ENCODE peak calls at places on chromosomes 3 and 15, in six cellular contexts. Q is CD8-positive, alpha-beta T cell; W is GM06990; R is brain microvascular endothelial cell; X is Peyer's patch; Z is left ventricle myocardium inferior. D is an unnamed sample. For H3K36me3, the result is how much of the 10 kb centered on the place peaks cover.

GRCh38 chr15:58309993-58310928 is 121.5 kb upstream of the LIPC start:
- DNase-seq in W (no peak), Q (no peak), Z (peak), R (no peak), X (no peak), D (no peak)

GRCh38 chr15:68503791-68504720 is 72.1 kb upstream of the ITGA11 start:
- DNase-seq in W (no peak), Q (no peak), R (no peak), Z (no peak), X (no peak), D (no peak)

GRCh38 chr15:71532994-71533393 is 277.4 kb upstream of the NR2E3 start:
- DNase-seq in Z (no peak), Q (no peak), R (peak), X (no peak), W (no peak), D (no peak)

GRCh38 chr3:113214917-113215595 is 3.7 kb downstream of the BOC start:
- DNase-seq in R (no peak), Z (no peak), X (no peak), W (no peak), Q (no peak), D (no peak)

GRCh38 chr3:134904333-134904771 is 109.3 kb downstream of the EPHB1 start:
- DNase-seq in X (no peak), W (peak), Q (no peak), R (no peak), Z (no peak), D (no peak)

GRCh38 chr3:18237251-18238005 is 187.7 kb downstream of the SATB1 start:
- DNase-seq in Z (no peak), W (peak), Q (no peak), X (no peak), R (peak), D (no peak)

GRCh38 chr3:99859855-99860254 is 42.2 kb downstream of the CMSS1 start:
- DNase-seq in Z (no peak), R (no peak), Q (no peak), W (no peak), X (no peak), D (no peak)

GRCh38 chr3:16055606-16056209 is 118.8 kb upstream of the GALNT15 start:
- DNase-seq in W (no peak), R (no peak), Q (no peak), X (no peak), Z (no peak), D (no peak)

GRCh38 chr15:92158426-92158825 is 235.3 kb upstream of the ST8SIA2 start:
- DNase-seq in X (no peak), W (no peak), Q (no peak), Z (no peak), R (no peak), D (no peak)

GRCh38 chr3:177731644-177732268 is 534.5 kb upstream of the TBL1XR1 start:
- DNase-seq in Z (no peak), W (no peak), X (no peak), R (peak), Q (no peak), D (no peak)

GRCh38 chr15:33934896-33935295 is 33.4 kb upstream of the CHRM5 start:
- DNase-seq in Z (no peak), Q (no peak), W (no peak), X (no peak), R (peak), D (no peak)

GRCh38 chr15:31488437-31489204 is 162.0 kb downstream of the KLF13 start:
- DNase-seq in X (peak), W (peak), R (peak), Q (no peak), Z (no peak), D (peak)

GRCh38 chr3:81302045-81302444 is 459.4 kb downstream of the GBE1 start:
- DNase-seq in W (no peak), X (no peak), Q (no peak), Z (no peak), R (peak), D (no peak)

GRCh38 chr15:55796321-55796965 is 53.5 kb upstream of the PRTG start:
- DNase-seq in Q (no peak), Z (no peak), X (no peak), R (peak), W (no peak), D (no peak)

GRCh38 chr3:197478746-197479668 is 76.8 kb downstream of the BDH1 start:
- DNase-seq in Z (no peak), Q (no peak), X (no peak), R (no peak), W (no peak), D (no peak)

GRCh38 chr15:40263036-40263754 is 19.7 kb downstream of the ANKRD63 start:
- DNase-seq in W (no peak), Z (no peak), Q (no peak), R (peak), X (no peak), D (no peak)

GRCh38 chr15:40990080-40990479 is 36.8 kb downstream of the CHAC1 start:
- DNase-seq in Z (no peak), R (no peak), X (no peak), W (no peak), Q (no peak), D (no peak)

GRCh38 chr3:131803113-131803512 is 231.7 kb downstream of the CPNE4 start:
- DNase-seq in Q (no peak), R (no peak), Z (no peak), W (no peak), X (no peak), D (no peak)

GRCh38 chr15:62637498-62637897 is 405.0 kb upstream of the TPM1 start:
- DNase-seq in W (no peak), Z (no peak), R (no peak), X (no peak), Q (no peak), D (no peak)

DNA sequence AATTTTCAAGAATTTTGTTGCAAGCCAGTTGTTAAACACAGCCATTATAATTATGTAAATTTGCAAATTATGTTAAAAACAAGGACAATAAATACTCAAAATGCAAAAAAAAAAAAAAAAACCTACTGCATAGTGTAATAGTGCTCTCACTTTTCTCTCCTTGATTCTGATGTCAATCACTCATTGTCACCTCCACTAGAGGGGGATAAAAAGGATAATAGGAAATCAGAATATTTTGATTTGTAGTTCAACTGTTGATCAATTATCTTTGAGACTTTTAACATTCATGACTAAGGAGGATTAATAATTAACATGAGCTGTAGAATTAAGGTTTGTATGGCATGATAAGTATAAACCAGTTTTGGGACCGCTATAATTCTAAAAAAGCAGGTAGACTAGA is 40.2 kb downstream of the PPARG start:
- DNase-seq in Z (no peak), Q (no peak), X (no peak), W (no peak), R (no peak), D (no peak)
- TF ChIP-seq CTCF in Z (no peak), Q (no peak), X (no peak), W (no peak), R (no peak), D (no peak)

GRCh38 chr3:185925353-185925752 is 12.5 kb downstream of the TRA2B start:
- DNase-seq in Z (no peak), X (no peak), W (no peak), R (no peak), Q (no peak), D (no peak)

GRCh38 chr3:185926445-185926844 is 11.4 kb downstream of the TRA2B start:
- DNase-seq in X (no peak), Q (no peak), W (no peak), Z (no peak), R (no peak), D (no peak)

GRCh38 chr3:185928532-185928931 is 9.3 kb downstream of the TRA2B start:
- DNase-seq in X (no peak), Z (no peak), R (no peak), Q (no peak), W (no peak), D (no peak)

GRCh38 chr3:185927501-185928200 is 10.2 kb downstream of the TRA2B start:
- DNase-seq in X (no peak), Z (no peak), W (no peak), R (no peak), Q (no peak), D (no peak)

DNA sequence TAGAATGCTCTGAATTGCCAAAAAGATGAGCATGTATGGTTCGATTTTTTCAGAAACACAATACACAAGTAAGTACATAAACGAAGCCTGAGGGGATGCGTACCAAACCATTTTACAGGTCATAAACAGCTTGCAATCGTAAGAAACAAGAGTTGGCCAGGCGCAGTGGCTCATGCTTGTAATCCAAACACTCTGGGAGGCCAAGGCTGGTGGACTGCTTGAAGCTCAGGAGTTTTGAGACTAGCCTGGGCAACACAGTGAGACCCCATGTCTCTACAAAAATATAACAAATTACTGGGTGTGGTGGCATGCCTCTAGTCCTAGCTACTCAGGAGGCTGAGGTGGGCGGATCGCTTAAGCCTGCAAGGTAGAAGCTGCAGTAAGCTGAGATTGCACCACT is 13.4 kb downstream of the TRA2B start:
- DNase-seq in Z (no peak), Q (no peak), X (no peak), W (no peak), R (no peak), D (no peak)
- H3K36me3 ChIP-seq in Z (half or more), Q (half or more), X (under half), W (under half), R (half or more), D (under half)

GRCh38 chr3:73623996-73624362 is 762 bp downstream of the PDZRN3 start:
- DNase-seq in R (peak), Q (no peak), X (peak), Z (peak), W (no peak), D (peak)

GRCh38 chr3:73623316-73623715 is 1.4 kb downstream of the PDZRN3 start:
- DNase-seq in R (no peak), W (no peak), Z (peak), Q (no peak), X (no peak), D (no peak)

GRCh38 chr3:73624363-73625123 is at the start of gene PDZRN3:
- DNase-seq in Q (no peak), W (no peak), X (peak), Z (peak), R (peak), D (peak)

GRCh38 chr3:73621388-73621787 is 3.4 kb downstream of the PDZRN3 start:
- DNase-seq in R (no peak), W (no peak), Q (no peak), X (no peak), Z (peak), D (peak)

GRCh38 chr3:73622135-73622534 is 2.6 kb downstream of the PDZRN3 start:
- DNase-seq in Q (no peak), R (no peak), W (no peak), Z (peak), X (peak), D (peak)
- H3K4me3 ChIP-seq in Q (no peak), R (no peak), W (no peak), Z (peak), X (peak), D (no peak)

GRCh38 chr15:100988297-100988696 is 69.1 kb downstream of the LRRK1 start:
- DNase-seq in R (no peak), Q (no peak), Z (no peak), X (no peak), W (no peak), D (no peak)
- TF ChIP-seq CTCF in R (no peak), Q (no peak), Z (no peak), X (no peak), W (no peak), D (no peak)

GRCh38 chr3:184568918-184569829 is 7.6 kb downstream of the EPHB3 start:
- DNase-seq in R (peak), W (no peak), X (peak), Q (no peak), Z (peak), D (peak)

GRCh38 chr3:184570501-184570900 is 8.9 kb downstream of the EPHB3 start:
- DNase-seq in W (no peak), Q (no peak), Z (no peak), R (no peak), X (no peak), D (no peak)

GRCh38 chr3:184571750-184572377 is 10.3 kb downstream of the EPHB3 start:
- DNase-seq in W (no peak), R (no peak), X (no peak), Z (no peak), Q (no peak), D (no peak)

GRCh38 chr3:184568591-184568917 is 7.0 kb downstream of the EPHB3 start:
- DNase-seq in W (no peak), Q (no peak), Z (no peak), X (no peak), R (no peak), D (no peak)

GRCh38 chr3:184570035-184570434 is 8.4 kb downstream of the EPHB3 start:
- DNase-seq in W (no peak), Z (no peak), R (no peak), Q (no peak), X (no peak), D (no peak)
- H3K36me3 ChIP-seq in W (under half), Z (under half), R (under half), Q (under half), X (under half), D (under half)

DNA sequence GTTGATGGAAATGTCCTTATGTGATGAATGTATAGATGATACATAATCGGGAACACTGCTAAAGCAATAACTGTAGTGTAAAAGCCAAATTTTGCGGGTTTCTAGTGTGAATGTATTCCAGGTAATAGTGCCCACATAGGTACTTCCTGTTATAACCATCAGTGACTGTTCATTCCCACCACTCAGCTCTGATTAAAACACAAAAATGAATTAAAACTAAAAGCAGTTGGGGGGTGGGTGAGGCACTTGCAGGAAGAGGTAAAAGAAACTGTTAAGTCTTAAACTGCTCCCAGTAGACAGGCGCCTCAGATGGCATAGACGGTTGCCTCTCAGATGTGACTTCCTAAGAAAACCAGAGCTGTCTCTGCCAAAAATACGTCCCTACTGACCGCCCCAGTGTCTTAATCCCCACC is 893 bp upstream of the MTHFS start:
- DNase-seq in Q (no peak), W (no peak), Z (no peak), R (no peak), X (no peak), D (no peak)
- H3K4me3 ChIP-seq in Q (peak), W (peak), Z (peak), R (no peak), X (peak), D (no peak)

DNA sequence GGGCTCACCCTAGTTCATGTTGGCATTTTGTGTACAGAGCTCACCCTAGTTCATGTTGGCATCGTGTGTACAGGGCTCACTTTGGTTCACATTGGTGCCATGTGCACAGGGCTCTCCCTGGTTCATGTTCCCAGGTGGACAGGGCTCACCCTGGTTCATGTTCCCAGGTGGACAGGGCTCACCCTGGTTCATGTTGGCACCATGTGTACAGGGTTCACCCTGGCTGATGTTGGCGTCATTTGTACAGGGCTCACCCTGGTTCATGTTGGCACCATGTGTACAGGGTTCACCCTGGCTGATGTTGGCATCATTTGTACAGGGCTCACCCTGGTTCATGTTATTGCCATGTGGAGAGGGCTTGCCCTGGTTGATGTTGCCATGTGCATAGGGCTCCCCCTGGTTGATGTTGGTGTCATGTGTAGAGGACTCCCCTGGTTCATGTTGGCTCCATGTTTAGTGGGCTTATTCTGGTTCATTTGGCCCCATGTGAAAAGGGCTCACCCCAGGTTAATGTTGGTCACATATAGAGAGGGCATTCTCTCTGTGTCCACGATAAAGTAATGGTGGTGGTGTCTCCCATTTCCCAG is 31.7 kb upstream of the NR2C2 start:
- DNase-seq in Q (no peak), Z (no peak), X (no peak), W (no peak), R (no peak), D (peak)
- TF ChIP-seq CTCF in Q (no peak), Z (peak), X (no peak), W (peak), R (peak), D (no peak)

D was measured in mucosa of descending colon.